ENCODE peak calls at places on chromosomes 2 and 18, in seven cellular contexts. P is effector CD4-positive, alpha-beta T cell; I is NCI-H1436; Z is ELF-1; W is NCI-H748 treated with DMSO at 0.1 percent for 48 hours; D is KBM-7; T is NCI-H1105 treated with DMSO at 0.1 percent for 48 hours. U is an unnamed sample.

GRCh38 chr2:240782886-240783818 is 36.9 kb downstream of the KIF1A start:
- DNase-seq in P (no peak), I (no peak), Z (no peak), W (no peak), D (no peak), T (no peak), U (no peak)

GRCh38 chr2:30235008-30235655 is 3.8 kb downstream of the LBH start:
- DNase-seq in P (peak; percentile 48), I (no peak), Z (no peak), W (no peak), D (no peak), T (no peak), U (no peak)

GRCh38 chr2:232447091-232447620 is 8.8 kb upstream of the ALPI start:
- DNase-seq in P (no peak), I (no peak), Z (no peak), W (no peak), D (no peak), T (no peak), U (no peak)

GRCh38 chr2:102737435-102737834 is 24.4 kb upstream of the TMEM182 start:
- DNase-seq in P (no peak), I (no peak), Z (no peak), W (no peak), D (no peak), T (no peak), U (no peak)

GRCh38 chr2:237723613-237724012 is 75.0 kb upstream of the RBM44 start:
- DNase-seq in P (no peak), I (no peak), Z (peak; percentile 92), W (peak; percentile 59), D (peak; percentile 37), T (no peak), U (no peak)

GRCh38 chr2:135985826-135986393 is 484 bp upstream of the DARS1 start:
- DNase-seq in P (peak; percentile 59), I (peak; percentile 81), Z (no peak), W (no peak), D (peak; percentile 87), T (no peak), U (no peak)

GRCh38 chr2:1907849-1908533 is 163.7 kb upstream of the PXDN start:
- DNase-seq in P (no peak), I (no peak), Z (no peak), W (no peak), D (no peak), T (no peak), U (no peak)

GRCh38 chr2:235116885-235117492 is 165.2 kb downstream of the SH3BP4 start:
- DNase-seq in P (no peak), I (peak; percentile 46), Z (no peak), W (peak; percentile 73), D (peak; percentile 44), T (peak; percentile 64), U (peak; percentile 22)

GRCh38 chr2:128386066-128386465 is 67.4 kb upstream of the HS6ST1 start:
- DNase-seq in P (no peak), I (no peak), Z (peak; percentile 54), W (no peak), D (no peak), T (no peak), U (no peak)

GRCh38 chr2:203582468-203582867 is 47.4 kb upstream of the RAPH1 start:
- DNase-seq in P (no peak), I (no peak), Z (no peak), W (no peak), D (no peak), T (no peak), U (no peak)

GRCh38 chr2:237904806-237905599 is 45.6 kb downstream of the RAMP1 start:
- DNase-seq in P (no peak), I (no peak), Z (no peak), W (no peak), D (peak; percentile 89), T (no peak), U (no peak)

GRCh38 chr18:6482198-6482977 is 67.7 kb upstream of the L3MBTL4 start:
- DNase-seq in P (no peak), I (no peak), Z (peak; percentile 87), W (peak; percentile 32), D (peak; percentile 14), T (no peak), U (no peak)

GRCh38 chr2:10514743-10515142 is 66.6 kb upstream of the ODC1 start:
- DNase-seq in P (no peak), I (no peak), Z (no peak), W (no peak), D (no peak), T (no peak), U (no peak)

GRCh38 chr2:230130668-230131364 is 62.1 kb upstream of the SLC16A14 start:
- DNase-seq in P (no peak), I (no peak), Z (peak; percentile 15), W (no peak), D (no peak), T (no peak), U (no peak)

GRCh38 chr2:232628466-232629200 is 4.8 kb upstream of the EFHD1 start:
- DNase-seq in P (no peak), I (no peak), Z (peak; percentile 31), W (no peak), D (no peak), T (no peak), U (no peak)

GRCh38 chr2:112947374-112947773 is 30.4 kb upstream of the IL36G start:
- DNase-seq in P (no peak), I (no peak), Z (no peak), W (no peak), D (no peak), T (no peak), U (no peak)

GRCh38 chr2:176443941-176444340 is 174.7 kb downstream of the MTX2 start:
- DNase-seq in P (no peak), I (no peak), Z (no peak), W (no peak), D (no peak), T (no peak), U (no peak)

GRCh38 chr18:23136326-23137092 is 1.2 kb downstream of the CABLES1 start:
- DNase-seq in P (no peak), I (no peak), Z (peak; percentile 60), W (no peak), D (peak; percentile 39), T (peak; percentile 30), U (no peak)

GRCh38 chr2:200430017-200430416 is 79.9 kb downstream of the KCTD18 start:
- DNase-seq in P (no peak), I (no peak), Z (no peak), W (no peak), D (no peak), T (no peak), U (no peak)

GRCh38 chr2:28979041-28979440 is 2.1 kb upstream of the TOGARAM2 start:
- DNase-seq in P (no peak), I (no peak), Z (no peak), W (no peak), D (no peak), T (no peak), U (no peak)

GRCh38 chr2:200302940-200303727 is 3.4 kb upstream of the SPATS2L start:
- DNase-seq in P (no peak), I (no peak), Z (no peak), W (no peak), D (no peak), T (no peak), U (no peak)

GRCh38 chr2:15965564-15966019 is 25.2 kb downstream of the MYCN start:
- DNase-seq in P (peak; percentile 13), I (no peak), Z (peak; percentile 54), W (no peak), D (peak; percentile 16), T (no peak), U (no peak)

GRCh38 chr2:60945341-60945740 is 64.0 kb downstream of the REL start:
- DNase-seq in P (no peak), I (no peak), Z (no peak), W (no peak), D (no peak), T (peak; percentile 33), U (no peak)

GRCh38 chr2:70983506-70984227 is 5.2 kb downstream of the ANKRD53 start:
- DNase-seq in P (no peak), I (no peak), Z (no peak), W (no peak), D (no peak), T (no peak), U (no peak)

GRCh38 chr2:23301151-23301550 is 83.8 kb upstream of the KLHL29 start:
- DNase-seq in P (no peak), I (no peak), Z (no peak), W (no peak), D (no peak), T (no peak), U (no peak)

GRCh38 chr2:102703748-102704147 is 58.1 kb upstream of the TMEM182 start:
- DNase-seq in P (no peak), I (no peak), Z (peak; percentile 7), W (no peak), D (peak; percentile 54), T (peak; percentile 24), U (no peak)

GRCh38 chr18:29434650-29435049 is 1257.7 kb upstream of the CDH2 start:
- DNase-seq in P (no peak), I (no peak), Z (no peak), W (no peak), D (no peak), T (no peak), U (no peak)

GRCh38 chr18:41378628-41379027 is 576.4 kb upstream of the PIK3C3 start:
- DNase-seq in P (no peak), I (peak; percentile 71), Z (no peak), W (peak; percentile 76), D (no peak), T (no peak), U (no peak)

GRCh38 chr18:31486165-31486564 is 11.8 kb upstream of the DSG2 start:
- DNase-seq in P (no peak), I (no peak), Z (peak; percentile 55), W (no peak), D (no peak), T (no peak), U (no peak)